ENCODE peak calls at places on chromosomes 13 and 19, in five cellular contexts. P, B, F, R and T are unnamed samples.

GRCh38 chr13:103517066-103517767 is 451.0 kb upstream of the SLC10A2 start:
- DNase-seq in P (no peak), B (no peak), F (no peak), R (no peak), T (no peak)

GRCh38 chr19:14505488-14506239 is 9.7 kb upstream of the GIPC1 start:
- DNase-seq in P (no peak), B (peak; percentile 50), F (no peak), R (no peak), T (no peak)

GRCh38 chr13:46575321-46575721 is 22.4 kb downstream of the LRCH1 start:
- DNase-seq in P (no peak), B (no peak), F (no peak), R (no peak), T (no peak)

GRCh38 chr19:35040826-35041547 is 534 bp upstream of the HPN start:
- DNase-seq in P (no peak), B (peak; percentile 96), F (peak; percentile 100), R (peak; percentile 95), T (peak; percentile 92)

GRCh38 chr19:16076958-16077611 is 790 bp downstream of the TPM4 start:
- DNase-seq in P (no peak), B (peak; percentile 72), F (no peak), R (peak; percentile 75), T (peak; percentile 83)

GRCh38 chr19:4233282-4233853 is 4.0 kb downstream of the EBI3 start:
- DNase-seq in P (peak; percentile 48), B (peak; percentile 41), F (no peak), R (peak; percentile 36), T (peak; percentile 72)

GRCh38 chr19:37936166-37936565 is 29.2 kb downstream of the SIPA1L3 start:
- DNase-seq in P (no peak), B (no peak), F (no peak), R (no peak), T (no peak)

GRCh38 chr13:78160793-78161192 is 242.2 kb upstream of the EDNRB start:
- DNase-seq in P (no peak), B (no peak), F (no peak), R (no peak), T (no peak)

GRCh38 chr19:42961119-42961518 is 24.1 kb upstream of the PSG7 start:
- DNase-seq in P (no peak), B (no peak), F (no peak), R (no peak), T (no peak)

GRCh38 chr13:38763446-38764381 is 76.8 kb downstream of the FREM2 start:
- DNase-seq in P (no peak), B (no peak), F (no peak), R (no peak), T (no peak)

GRCh38 chr13:110664673-110665072 is 41.2 kb downstream of the CARS2 start:
- DNase-seq in P (no peak), B (no peak), F (no peak), R (no peak), T (no peak)

GRCh38 chr13:112686987-112687386 is 2.9 kb upstream of the ATP11A start:
- DNase-seq in P (no peak), B (no peak), F (no peak), R (no peak), T (no peak)

GRCh38 chr19:2081873-2082810 is 14.0 kb downstream of the MOB3A start:
- DNase-seq in P (no peak), B (no peak), F (no peak), R (no peak), T (no peak)

GRCh38 chr19:41225238-41226052 is 6.4 kb downstream of the AXL start:
- DNase-seq in P (no peak), B (peak; percentile 75), F (peak; percentile 60), R (peak; percentile 48), T (no peak)

GRCh38 chr13:45595968-45596367 is 19.6 kb downstream of the ERICH6B start:
- DNase-seq in P (no peak), B (no peak), F (no peak), R (no peak), T (no peak)

GRCh38 chr13:105969761-105970160 is 565.7 kb downstream of the EFNB2 start:
- DNase-seq in P (no peak), B (no peak), F (no peak), R (no peak), T (no peak)

GRCh38 chr13:33219926-33220325 is 65.6 kb downstream of the STARD13 start:
- DNase-seq in P (no peak), B (no peak), F (no peak), R (no peak), T (no peak)

GRCh38 chr13:110258876-110259631 is 47.9 kb downstream of the COL4A1 start:
- DNase-seq in P (no peak), B (no peak), F (no peak), R (no peak), T (no peak)

GRCh38 chr19:55432355-55432959 is 10.6 kb downstream of the SHISA7 start:
- DNase-seq in P (no peak), B (no peak), F (no peak), R (no peak), T (no peak)

GRCh38 chr19:55481148-55482127 is 3.5 kb upstream of the NAT14 start:
- DNase-seq in P (no peak), B (no peak), F (no peak), R (no peak), T (no peak)

GRCh38 chr19:48842744-48843162 is 6.5 kb upstream of the HSD17B14 start:
- DNase-seq in P (peak; percentile 45), B (peak; percentile 31), F (peak; percentile 27), R (no peak), T (no peak)

GRCh38 chr19:12984683-12985048 is 10.6 kb upstream of the NFIX start:
- DNase-seq in P (no peak), B (no peak), F (no peak), R (no peak), T (no peak)

GRCh38 chr19:1284293-1284978 is 1.2 kb upstream of the EFNA2 start:
- DNase-seq in P (no peak), B (no peak), F (no peak), R (no peak), T (no peak)

GRCh38 chr19:1015782-1016646 is 4.9 kb downstream of the TMEM259 start:
- DNase-seq in P (no peak), B (no peak), F (no peak), R (peak; percentile 15), T (no peak)